ENCODE peak calls at places on chromosomes 16 and 17, in five cellular contexts. One of them, this sample, is unnamed.

GRCh38 chr17:73776978-73777567 is 132.8 kb upstream of the SDK2 start:
- DNase-seq in T-cell: no peak
- DNase-seq in mucosa of descending colon: no peak
- DNase-seq in HT-29: no peak
- DNase-seq in Panc1: no peak
- DNase-seq in this sample: no peak

GRCh38 chr17:19768046-19768782 is 20.1 kb upstream of the ALDH3A1 start:
- DNase-seq in T-cell: no peak
- DNase-seq in mucosa of descending colon: no peak
- DNase-seq in HT-29: no peak
- DNase-seq in Panc1: no peak
- DNase-seq in this sample: peak

GRCh38 chr16:53692146-53692545 is 11.5 kb downstream of the RPGRIP1L start:
- DNase-seq in T-cell: no peak
- DNase-seq in mucosa of descending colon: no peak
- DNase-seq in HT-29: peak
- DNase-seq in Panc1: no peak
- DNase-seq in this sample: no peak

GRCh38 chr16:35639233-35640205 is 2180.1 kb downstream of the TP53TG3F start:
- DNase-seq in T-cell: no peak
- DNase-seq in mucosa of descending colon: no peak
- DNase-seq in HT-29: no peak
- DNase-seq in Panc1: no peak
- DNase-seq in this sample: no peak

GRCh38 chr17:19551148-19551547 is 17.5 kb downstream of the SLC47A1 start:
- DNase-seq in T-cell: no peak
- DNase-seq in mucosa of descending colon: no peak
- DNase-seq in HT-29: no peak
- DNase-seq in Panc1: no peak
- DNase-seq in this sample: no peak

GRCh38 chr17:51128089-51128488 is 7.4 kb upstream of the SPAG9 start:
- DNase-seq in T-cell: no peak
- DNase-seq in mucosa of descending colon: no peak
- DNase-seq in HT-29: no peak
- DNase-seq in Panc1: no peak
- DNase-seq in this sample: no peak

GRCh38 chr17:1087381-1088241 is 90.7 kb downstream of the TIMM22 start:
- DNase-seq in T-cell: no peak
- DNase-seq in mucosa of descending colon: peak
- DNase-seq in HT-29: peak
- DNase-seq in Panc1: no peak
- DNase-seq in this sample: peak

GRCh38 chr17:50219939-50220465 is 18.6 kb upstream of the COL1A1 start:
- DNase-seq in T-cell: no peak
- DNase-seq in mucosa of descending colon: no peak
- DNase-seq in HT-29: no peak
- DNase-seq in Panc1: no peak
- DNase-seq in this sample: no peak

GRCh38 chr17:10033449-10033848 is 128.4 kb upstream of the RCVRN start:
- DNase-seq in T-cell: no peak
- DNase-seq in mucosa of descending colon: no peak
- DNase-seq in HT-29: no peak
- DNase-seq in Panc1: no peak
- DNase-seq in this sample: no peak

GRCh38 chr17:83194189-83194565 is 114.8 kb downstream of the METRNL start:
- DNase-seq in T-cell: no peak
- DNase-seq in mucosa of descending colon: peak
- DNase-seq in HT-29: no peak
- DNase-seq in Panc1: no peak
- DNase-seq in this sample: no peak

GRCh38 chr17:1002412-1002753 is 5.5 kb downstream of the TIMM22 start:
- DNase-seq in T-cell: no peak
- DNase-seq in mucosa of descending colon: no peak
- DNase-seq in HT-29: no peak
- DNase-seq in Panc1: no peak
- DNase-seq in this sample: peak

GRCh38 chr17:77216435-77216980 is 75.7 kb downstream of the SEC14L1 start:
- DNase-seq in T-cell: no peak
- DNase-seq in mucosa of descending colon: peak
- DNase-seq in HT-29: no peak
- DNase-seq in Panc1: no peak
- DNase-seq in this sample: no peak

GRCh38 chr17:14061666-14062560 is 7.4 kb upstream of the COX10 start:
- DNase-seq in T-cell: no peak
- DNase-seq in mucosa of descending colon: no peak
- DNase-seq in HT-29: peak
- DNase-seq in Panc1: no peak
- DNase-seq in this sample: peak

GRCh38 chr17:36524428-36524876 is 10.2 kb downstream of the MYO19 start:
- DNase-seq in T-cell: no peak
- DNase-seq in mucosa of descending colon: no peak
- DNase-seq in HT-29: no peak
- DNase-seq in Panc1: no peak
- DNase-seq in this sample: no peak

GRCh38 chr17:48646183-48647102 is 20.3 kb upstream of the HOXB9 start:
- DNase-seq in T-cell: no peak
- DNase-seq in mucosa of descending colon: peak
- DNase-seq in HT-29: peak
- DNase-seq in Panc1: no peak
- DNase-seq in this sample: no peak

GRCh38 chr16:29825145-29826044 is 5.1 kb downstream of the MVP start:
- DNase-seq in T-cell: no peak
- DNase-seq in mucosa of descending colon: peak
- DNase-seq in HT-29: peak
- DNase-seq in Panc1: no peak
- DNase-seq in this sample: peak

GRCh38 chr17:60827920-60828319 is 150.3 kb downstream of the BCAS3 start:
- DNase-seq in T-cell: no peak
- DNase-seq in mucosa of descending colon: no peak
- DNase-seq in HT-29: no peak
- DNase-seq in Panc1: no peak
- DNase-seq in this sample: no peak

GRCh38 chr16:50474138-50474537 is 74.1 kb upstream of the NKD1 start:
- DNase-seq in T-cell: no peak
- DNase-seq in mucosa of descending colon: no peak
- DNase-seq in HT-29: no peak
- DNase-seq in Panc1: no peak
- DNase-seq in this sample: no peak